ENCODE peak calls at places on chromosomes 2 and 18, in seven cellular contexts. One of them, this sample, is unnamed.

GRCh38 chr2:161606327-161606726 is 17.9 kb upstream of the SLC4A10 start:
- DNase-seq in fibroblast of lung: no peak
- DNase-seq in HL-60: no peak
- DNase-seq in breast epithelium: no peak
- DNase-seq in A549: no peak
- DNase-seq in cardiac muscle cell: no peak
- DNase-seq in Panc1: no peak
- DNase-seq in this sample: no peak

GRCh38 chr2:191556463-191556862 is 121.5 kb upstream of the NABP1 start:
- DNase-seq in fibroblast of lung: no peak
- DNase-seq in A549: no peak
- DNase-seq in Panc1: no peak
- DNase-seq in HL-60: no peak
- DNase-seq in breast epithelium: no peak
- DNase-seq in cardiac muscle cell: peak; percentile 7
- DNase-seq in this sample: no peak

GRCh38 chr2:144325086-144325485 is 194.8 kb downstream of the ZEB2 start:
- DNase-seq in Panc1: no peak
- DNase-seq in A549: no peak
- DNase-seq in HL-60: no peak
- DNase-seq in fibroblast of lung: no peak
- DNase-seq in breast epithelium: no peak
- DNase-seq in cardiac muscle cell: no peak
- DNase-seq in this sample: no peak

GRCh38 chr2:2116657-2117056 is 214.4 kb downstream of the MYT1L start:
- DNase-seq in HL-60: no peak
- DNase-seq in cardiac muscle cell: no peak
- DNase-seq in breast epithelium: no peak
- DNase-seq in Panc1: no peak
- DNase-seq in fibroblast of lung: no peak
- DNase-seq in A549: no peak
- DNase-seq in this sample: no peak

GRCh38 chr2:234869969-234870368 is 81.8 kb upstream of the SH3BP4 start:
- DNase-seq in HL-60: no peak
- DNase-seq in cardiac muscle cell: no peak
- DNase-seq in breast epithelium: no peak
- DNase-seq in fibroblast of lung: no peak
- DNase-seq in A549: no peak
- DNase-seq in Panc1: no peak
- DNase-seq in this sample: no peak

GRCh38 chr2:181672255-181673008 is 7.9 kb downstream of the NEUROD1 start:
- DNase-seq in Panc1: no peak
- DNase-seq in breast epithelium: no peak
- DNase-seq in cardiac muscle cell: no peak
- DNase-seq in A549: no peak
- DNase-seq in HL-60: no peak
- DNase-seq in fibroblast of lung: no peak
- DNase-seq in this sample: no peak

GRCh38 chr18:4394700-4395099 is 60.4 kb downstream of the DLGAP1 start:
- DNase-seq in cardiac muscle cell: no peak
- DNase-seq in breast epithelium: no peak
- DNase-seq in HL-60: no peak
- DNase-seq in A549: no peak
- DNase-seq in Panc1: no peak
- DNase-seq in fibroblast of lung: no peak
- DNase-seq in this sample: no peak

GRCh38 chr2:176997074-176997791 is 215.4 kb upstream of the HNRNPA3 start:
- DNase-seq in cardiac muscle cell: peak; percentile 54
- DNase-seq in breast epithelium: no peak
- DNase-seq in fibroblast of lung: peak; percentile 35
- DNase-seq in Panc1: peak; percentile 75
- DNase-seq in HL-60: peak; percentile 18
- DNase-seq in A549: peak; percentile 14
- DNase-seq in this sample: no peak

GRCh38 chr2:65991332-65991731 is 443.6 kb upstream of the MEIS1 start:
- DNase-seq in breast epithelium: no peak
- DNase-seq in cardiac muscle cell: no peak
- DNase-seq in HL-60: no peak
- DNase-seq in Panc1: no peak
- DNase-seq in A549: no peak
- DNase-seq in fibroblast of lung: no peak
- DNase-seq in this sample: no peak

GRCh38 chr2:129730979-129731378 is 248.5 kb upstream of the RAB6C start:
- DNase-seq in Panc1: no peak
- DNase-seq in breast epithelium: no peak
- DNase-seq in fibroblast of lung: no peak
- DNase-seq in A549: no peak
- DNase-seq in HL-60: no peak
- DNase-seq in cardiac muscle cell: no peak
- DNase-seq in this sample: no peak

GRCh38 chr18:28198588-28198987 is 21.7 kb upstream of the CDH2 start:
- DNase-seq in Panc1: no peak
- DNase-seq in fibroblast of lung: no peak
- DNase-seq in cardiac muscle cell: no peak
- DNase-seq in breast epithelium: no peak
- DNase-seq in A549: no peak
- DNase-seq in HL-60: no peak
- DNase-seq in this sample: no peak

GRCh38 chr2:197137826-197138480 is 172.6 kb downstream of the ANKRD44 start:
- DNase-seq in cardiac muscle cell: no peak
- DNase-seq in A549: no peak
- DNase-seq in Panc1: peak; percentile 39
- DNase-seq in breast epithelium: no peak
- DNase-seq in fibroblast of lung: peak; percentile 11
- DNase-seq in HL-60: peak; percentile 23
- DNase-seq in this sample: no peak

GRCh38 chr18:23137093-23137640 is 1.9 kb downstream of the CABLES1 start:
- DNase-seq in HL-60: peak; percentile 55
- DNase-seq in A549: no peak
- DNase-seq in breast epithelium: no peak
- DNase-seq in fibroblast of lung: peak; percentile 38
- DNase-seq in Panc1: no peak
- DNase-seq in cardiac muscle cell: peak; percentile 55
- DNase-seq in this sample: no peak

GRCh38 chr2:23178398-23178797 is 206.6 kb upstream of the KLHL29 start:
- DNase-seq in breast epithelium: no peak
- DNase-seq in Panc1: no peak
- DNase-seq in A549: no peak
- DNase-seq in fibroblast of lung: no peak
- DNase-seq in cardiac muscle cell: no peak
- DNase-seq in HL-60: no peak
- DNase-seq in this sample: no peak

GRCh38 chr18:79283341-79283879 is 112.3 kb upstream of the NFATC1 start:
- DNase-seq in cardiac muscle cell: no peak
- DNase-seq in Panc1: no peak
- DNase-seq in breast epithelium: no peak
- DNase-seq in HL-60: no peak
- DNase-seq in fibroblast of lung: no peak
- DNase-seq in A549: no peak
- DNase-seq in this sample: no peak

GRCh38 chr2:96926791-96927190 is 56.9 kb upstream of the SEMA4C start:
- DNase-seq in Panc1: no peak
- DNase-seq in A549: no peak
- DNase-seq in HL-60: no peak
- DNase-seq in fibroblast of lung: no peak
- DNase-seq in cardiac muscle cell: no peak
- DNase-seq in breast epithelium: no peak
- DNase-seq in this sample: no peak

GRCh38 chr2:179764710-179765109 is 96.7 kb downstream of the ZNF385B start:
- DNase-seq in Panc1: no peak
- DNase-seq in A549: no peak
- DNase-seq in breast epithelium: no peak
- DNase-seq in cardiac muscle cell: no peak
- DNase-seq in HL-60: no peak
- DNase-seq in fibroblast of lung: no peak
- DNase-seq in this sample: no peak

GRCh38 chr2:227849906-227850305 is 21.5 kb upstream of the DAW1 start:
- DNase-seq in Panc1: no peak
- DNase-seq in fibroblast of lung: no peak
- DNase-seq in breast epithelium: no peak
- DNase-seq in cardiac muscle cell: no peak
- DNase-seq in A549: no peak
- DNase-seq in HL-60: no peak
- DNase-seq in this sample: no peak

GRCh38 chr2:108587621-108588020 is 53.4 kb downstream of the LIMS1 start:
- DNase-seq in fibroblast of lung: peak; percentile 52
- DNase-seq in cardiac muscle cell: peak; percentile 81
- DNase-seq in HL-60: no peak
- DNase-seq in Panc1: no peak
- DNase-seq in A549: no peak
- DNase-seq in breast epithelium: no peak
- DNase-seq in this sample: no peak

GRCh38 chr2:218277921-218278320 is 7.6 kb downstream of the PNKD start:
- DNase-seq in HL-60: no peak
- DNase-seq in A549: no peak
- DNase-seq in fibroblast of lung: no peak
- DNase-seq in cardiac muscle cell: no peak
- DNase-seq in breast epithelium: no peak
- DNase-seq in Panc1: no peak
- DNase-seq in this sample: no peak

GRCh38 chr2:113980946-113981345 is 91.1 kb downstream of the ACTR3 start:
- DNase-seq in breast epithelium: no peak
- DNase-seq in fibroblast of lung: no peak
- DNase-seq in A549: no peak
- DNase-seq in HL-60: no peak
- DNase-seq in cardiac muscle cell: peak; percentile 87
- DNase-seq in Panc1: no peak
- DNase-seq in this sample: no peak

GRCh38 chr2:113981404-113982134 is 91.7 kb downstream of the ACTR3 start:
- DNase-seq in breast epithelium: no peak
- DNase-seq in fibroblast of lung: no peak
- DNase-seq in A549: no peak
- DNase-seq in Panc1: no peak
- DNase-seq in HL-60: no peak
- DNase-seq in cardiac muscle cell: peak; percentile 54
- DNase-seq in this sample: no peak

GRCh38 chr2:113978524-113979171 is 88.8 kb downstream of the ACTR3 start:
- DNase-seq in A549: no peak
- DNase-seq in HL-60: no peak
- DNase-seq in Panc1: no peak
- DNase-seq in fibroblast of lung: no peak
- DNase-seq in breast epithelium: no peak
- DNase-seq in cardiac muscle cell: no peak
- DNase-seq in this sample: no peak

GRCh38 chr2:113977660-113978523 is 88.0 kb downstream of the ACTR3 start:
- DNase-seq in A549: no peak
- DNase-seq in fibroblast of lung: peak; percentile 42
- DNase-seq in HL-60: peak; percentile 14
- DNase-seq in Panc1: no peak
- DNase-seq in breast epithelium: no peak
- DNase-seq in cardiac muscle cell: peak; percentile 68
- DNase-seq in this sample: no peak

DNA sequence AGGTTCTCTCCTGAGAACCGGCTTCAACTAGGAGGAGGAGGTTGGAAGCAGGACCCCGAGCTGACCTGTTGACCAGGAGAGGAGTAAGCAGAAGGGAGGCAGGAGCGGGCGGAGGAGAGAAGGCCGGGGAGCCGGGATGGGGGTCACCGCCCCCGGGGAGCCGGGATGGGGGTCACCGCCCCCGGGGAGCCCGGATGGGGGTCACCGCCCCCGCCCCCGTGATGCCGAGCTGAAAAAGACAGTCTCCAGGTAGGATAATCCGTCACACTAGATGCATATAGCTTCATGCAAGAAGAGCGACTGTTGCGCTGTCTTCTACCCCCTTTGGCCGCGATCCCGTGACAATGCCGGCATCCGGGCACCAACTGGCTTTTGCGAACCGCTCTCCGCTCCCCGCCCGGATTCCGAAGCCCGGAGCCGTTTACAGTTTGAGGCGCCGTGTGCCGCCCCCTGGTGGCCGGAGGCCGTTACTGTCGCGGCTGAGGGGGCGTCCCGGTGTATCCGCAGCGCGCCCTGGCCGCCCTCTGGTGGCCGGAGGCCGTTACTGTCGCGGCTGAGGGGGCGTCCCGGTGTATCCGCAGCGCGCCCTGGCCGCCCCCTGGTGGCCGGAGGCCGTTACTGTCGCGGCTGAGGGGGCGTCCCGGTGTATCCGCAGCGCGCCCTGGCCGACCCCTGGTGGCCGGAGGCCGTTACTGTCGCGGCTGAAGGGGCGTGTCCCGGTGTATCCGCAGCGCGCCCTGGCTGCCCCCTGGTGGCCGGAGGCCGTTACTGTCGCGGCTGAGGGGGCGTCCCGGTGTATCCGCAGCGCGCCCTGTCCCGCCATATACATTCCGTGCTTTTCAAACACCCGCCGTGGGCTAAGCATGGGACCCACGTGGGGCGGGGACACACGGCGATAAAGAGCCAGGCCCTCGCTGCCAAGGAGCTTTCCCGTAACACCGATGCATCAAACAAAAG is 89.6 kb downstream of the ACTR3 start:
- DNase-seq in Panc1: peak; percentile 24
- DNase-seq in fibroblast of lung: no peak
- DNase-seq in HL-60: no peak
- DNase-seq in cardiac muscle cell: no peak
- DNase-seq in breast epithelium: no peak
- DNase-seq in A549: no peak
- DNase-seq in this sample: peak; percentile 21
- TF ChIP-seq CTCF in Panc1: peak; percentile 66
- TF ChIP-seq CTCF in fibroblast of lung: peak; percentile 37
- TF ChIP-seq CTCF in HL-60: no peak
- TF ChIP-seq CTCF in cardiac muscle cell: peak; percentile 53
- TF ChIP-seq CTCF in breast epithelium: no peak
- TF ChIP-seq CTCF in A549: peak; percentile 32
- TF ChIP-seq CTCF in this sample: peak; percentile 66

DNA sequence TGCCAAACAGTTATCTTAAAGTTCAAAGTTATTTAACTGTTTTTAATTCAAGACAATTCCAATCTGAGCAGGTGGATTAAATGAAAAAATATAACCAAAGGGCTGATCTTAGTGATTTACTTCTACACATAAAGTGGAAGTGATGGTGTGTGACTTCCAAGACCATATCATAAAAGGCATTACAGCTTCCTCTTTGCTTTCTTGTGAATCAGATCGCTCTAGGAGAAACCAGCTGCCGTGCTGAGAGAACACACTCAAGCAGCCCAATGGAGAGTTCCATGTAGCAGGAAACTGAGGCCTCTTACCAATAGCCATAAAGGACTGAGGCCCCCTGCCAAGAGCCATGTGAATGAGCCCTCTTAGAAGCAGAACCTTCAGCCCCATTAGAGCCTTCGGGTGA is 197.4 kb downstream of the NBAS start:
- DNase-seq in cardiac muscle cell: no peak
- DNase-seq in breast epithelium: no peak
- DNase-seq in Panc1: no peak
- DNase-seq in A549: no peak
- DNase-seq in fibroblast of lung: no peak
- DNase-seq in HL-60: no peak
- DNase-seq in this sample: no peak
- H3K27ac ChIP-seq in cardiac muscle cell: no peak overlapping the region
- H3K27ac ChIP-seq in breast epithelium: no peak overlapping the region
- H3K27ac ChIP-seq in Panc1: no peak overlapping the region
- H3K27ac ChIP-seq in A549: no peak overlapping the region
- H3K27ac ChIP-seq in fibroblast of lung: no peak overlapping the region
- H3K27ac ChIP-seq in HL-60: no peak overlapping the region
- H3K27ac ChIP-seq in this sample: no peak overlapping the region

GRCh38 chr2:200247494-200247893 is 59.0 kb upstream of the SPATS2L start:
- DNase-seq in A549: no peak
- DNase-seq in fibroblast of lung: peak; percentile 69
- DNase-seq in cardiac muscle cell: no peak
- DNase-seq in breast epithelium: no peak
- DNase-seq in Panc1: no peak
- DNase-seq in HL-60: no peak
- DNase-seq in this sample: no peak
- TF ChIP-seq CTCF in A549: no peak
- TF ChIP-seq CTCF in fibroblast of lung: no peak
- TF ChIP-seq CTCF in cardiac muscle cell: no peak
- TF ChIP-seq CTCF in breast epithelium: no peak
- TF ChIP-seq CTCF in Panc1: no peak
- TF ChIP-seq CTCF in HL-60: no peak
- TF ChIP-seq CTCF in this sample: no peak

GRCh38 chr2:205763708-205764501 is 81.6 kb downstream of the NRP2 start:
- DNase-seq in breast epithelium: no peak
- DNase-seq in cardiac muscle cell: peak; percentile 90
- DNase-seq in fibroblast of lung: peak; percentile 76
- DNase-seq in HL-60: peak; percentile 19
- DNase-seq in A549: peak; percentile 35
- DNase-seq in Panc1: no peak
- DNase-seq in this sample: no peak
- H3K27ac ChIP-seq in breast epithelium: no peak overlapping the region
- H3K27ac ChIP-seq in cardiac muscle cell: no peak overlapping the region
- H3K27ac ChIP-seq in fibroblast of lung: peak overlapping the region; percentile 64
- H3K27ac ChIP-seq in HL-60: no peak overlapping the region
- H3K27ac ChIP-seq in A549: peak overlapping the region; percentile 24
- H3K27ac ChIP-seq in Panc1: no peak overlapping the region
- H3K27ac ChIP-seq in this sample: no peak overlapping the region